ENCODE peak calls at places on chromosome 21, in seven cellular contexts. X is mesenchymal stem cell, W is H9, Q is neuronal stem cell, V is IMR-90, E is H1, F is trophoblast cell. D is an unnamed sample.

GRCh38 chr21:44618504-44618903 is 6.6 kb downstream of the KRTAP10-8 start:
- DNase-seq in X (no peak), W (peak; percentile 68), Q (no peak), V (peak; percentile 14), E (no peak), F (no peak), D (peak; percentile 66)

GRCh38 chr21:41612674-41613250 is 104.8 kb upstream of the TMPRSS2 start:
- DNase-seq in X (peak; percentile 22), W (peak; percentile 77), Q (peak; percentile 63), V (peak; percentile 90), E (no peak), F (peak; percentile 84), D (peak; percentile 82)

GRCh38 chr21:35953570-35953969 is 106.8 kb downstream of the SETD4 start:
- DNase-seq in X (no peak), W (no peak), Q (no peak), V (no peak), E (no peak), F (peak; percentile 49), D (peak; percentile 20)

GRCh38 chr21:35485364-35485763 is 436.3 kb upstream of the RUNX1 start:
- DNase-seq in X (no peak), W (no peak), Q (no peak), V (no peak), E (no peak), F (no peak), D (no peak)

GRCh38 chr21:46049890-46050650 is 47.8 kb upstream of the COL6A2 start:
- DNase-seq in X (no peak), W (no peak), Q (no peak), V (no peak), E (no peak), F (no peak), D (no peak)

GRCh38 chr21:45320261-45320990 is 32.7 kb upstream of the POFUT2 start:
- DNase-seq in X (no peak), W (peak; percentile 23), Q (no peak), V (no peak), E (no peak), F (no peak), D (no peak)

GRCh38 chr21:41258617-41259016 is 58.0 kb upstream of the FAM3B start:
- DNase-seq in X (no peak), W (no peak), Q (no peak), V (peak; percentile 88), E (no peak), F (no peak), D (no peak)

GRCh38 chr21:31173881-31174555 is 135.7 kb upstream of the KRTAP19-8 start:
- DNase-seq in X (peak; percentile 60), W (no peak), Q (no peak), V (no peak), E (no peak), F (no peak), D (peak; percentile 62)

GRCh38 chr21:24197956-24198355 is 1409.3 kb downstream of the MRPL39 start:
- DNase-seq in X (no peak), W (no peak), Q (no peak), V (peak; percentile 20), E (no peak), F (no peak), D (no peak)

GRCh38 chr21:24200052-24200451 is 1407.2 kb downstream of the MRPL39 start:
- DNase-seq in X (no peak), W (no peak), Q (no peak), V (no peak), E (no peak), F (no peak), D (no peak)

DNA sequence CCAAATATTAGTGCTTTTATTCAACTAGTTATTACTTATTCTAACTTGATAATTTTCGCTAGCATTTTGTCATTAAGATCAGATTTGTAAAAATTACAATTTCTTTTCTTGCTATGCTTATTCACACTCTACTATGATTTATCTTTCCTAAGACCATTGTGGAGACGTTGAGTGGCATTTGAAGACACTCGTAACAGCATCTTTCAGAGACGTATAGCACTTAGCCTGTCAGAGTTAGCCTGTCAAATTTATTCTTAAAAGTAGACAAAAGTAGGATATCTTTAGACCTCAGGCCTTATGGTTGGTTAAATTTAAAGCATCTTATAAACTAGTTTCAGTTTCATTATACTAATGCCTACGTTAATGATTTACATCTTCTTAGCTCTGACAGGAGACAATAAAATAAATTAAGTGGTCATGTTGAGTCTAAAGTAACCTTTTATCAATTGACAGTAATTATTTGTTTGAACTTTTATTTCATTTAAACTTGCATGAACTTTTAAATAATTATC is 1410.1 kb downstream of the MRPL39 start:
- DNase-seq in X (no peak), W (no peak), Q (no peak), V (no peak), E (no peak), F (no peak), D (no peak)
- H2BK120ac ChIP-seq in X (no peak overlapping the region), W (no peak overlapping the region), Q (no peak overlapping the region), V (no peak overlapping the region), E (no peak overlapping the region), F (no peak overlapping the region), D (no peak overlapping the region)

GRCh38 chr21:43588957-43589356 is 70.3 kb downstream of the HSF2BP start:
- DNase-seq in X (no peak), W (no peak), Q (no peak), V (no peak), E (no peak), F (no peak), D (no peak)
- H3K27ac ChIP-seq in X (no peak overlapping the region), W (no peak overlapping the region), Q (no peak overlapping the region), V (no peak overlapping the region), E (no peak overlapping the region), F (peak overlapping the region; percentile 42), D (no peak overlapping the region)

GRCh38 chr21:38095220-38095619 is 161.6 kb upstream of the KCNJ15 start:
- DNase-seq in X (no peak), W (no peak), Q (no peak), V (no peak), E (no peak), F (peak; percentile 47), D (no peak)
- H2BK120ac ChIP-seq in X (no peak overlapping the region), W (no peak overlapping the region), Q (no peak overlapping the region), V (no peak overlapping the region), E (no peak overlapping the region), F (no peak overlapping the region), D (no peak overlapping the region)

GRCh38 chr21:16071082-16071481 is 341.3 kb downstream of the USP25 start:
- DNase-seq in X (no peak), W (no peak), Q (no peak), V (no peak), E (no peak), F (no peak), D (peak; percentile 16)
- H3K27ac ChIP-seq in X (no peak overlapping the region), W (no peak overlapping the region), Q (no peak overlapping the region), V (peak overlapping the region; percentile 5), E (no peak overlapping the region), F (no peak overlapping the region), D (no peak overlapping the region)

DNA sequence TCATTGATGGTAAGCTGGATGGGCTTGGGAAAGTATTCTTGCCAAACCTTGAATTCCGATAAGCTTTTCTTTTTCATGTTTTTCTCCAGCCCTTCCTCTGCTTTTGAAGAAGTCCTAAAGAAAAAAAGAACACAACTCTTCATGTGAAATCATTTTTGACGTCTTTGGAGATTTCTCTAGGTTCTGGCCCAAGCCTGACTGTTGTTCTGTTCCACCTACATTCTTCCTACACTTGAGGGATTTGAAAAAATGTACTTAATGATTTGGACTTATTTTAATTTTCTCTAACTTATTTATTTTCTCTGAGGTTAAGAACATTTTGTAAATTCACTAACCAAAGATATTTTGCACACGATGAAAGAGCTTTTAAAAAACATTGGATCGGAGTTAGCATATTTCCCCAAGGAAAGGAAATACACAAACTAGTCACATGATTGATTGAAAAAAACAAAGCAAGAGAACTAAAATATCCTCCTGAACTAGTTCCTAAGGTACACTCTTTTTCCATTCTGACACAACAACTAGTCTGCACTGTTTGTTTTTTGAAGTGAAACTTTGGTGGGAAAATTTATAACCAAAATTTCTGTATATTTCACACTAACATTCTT is 82.3 kb downstream of the LTN1 start:
- DNase-seq in X (no peak), W (no peak), Q (no peak), V (no peak), E (no peak), F (no peak), D (no peak)
- H2BK120ac ChIP-seq in X (no peak overlapping the region), W (no peak overlapping the region), Q (no peak overlapping the region), V (no peak overlapping the region), E (no peak overlapping the region), F (no peak overlapping the region), D (no peak overlapping the region)

D was measured in mesendoderm.